ENCODE peak calls at places on chromosomes 5 and 9, in seven cellular contexts. One of them, this sample, is unnamed.

GRCh38 chr5:154475613-154476342 is 2.2 kb downstream of the HAND1 start:
- ATAC-seq in aorta: no peak
- ATAC-seq in heart left ventricle: no peak
- ATAC-seq in right lobe of liver: peak
- ATAC-seq in sciatic nerve: no peak
- ATAC-seq in lower lobe of right lung: no peak
- ATAC-seq in A549: no peak
- ATAC-seq in this sample: no peak

GRCh38 chr5:100818340-100818739 is 84.7 kb downstream of the ST8SIA4 start:
- ATAC-seq in aorta: no peak
- ATAC-seq in heart left ventricle: no peak
- ATAC-seq in right lobe of liver: no peak
- ATAC-seq in sciatic nerve: no peak
- ATAC-seq in lower lobe of right lung: no peak
- ATAC-seq in A549: no peak
- ATAC-seq in this sample: no peak

GRCh38 chr9:7756088-7756487 is 43.5 kb downstream of the DMAC1 start:
- ATAC-seq in aorta: no peak
- ATAC-seq in heart left ventricle: no peak
- ATAC-seq in right lobe of liver: no peak
- ATAC-seq in sciatic nerve: no peak
- ATAC-seq in lower lobe of right lung: no peak
- ATAC-seq in A549: no peak
- ATAC-seq in this sample: peak

GRCh38 chr5:86716121-86716520 is 98.4 kb downstream of the COX7C start:
- ATAC-seq in aorta: no peak
- ATAC-seq in heart left ventricle: no peak
- ATAC-seq in right lobe of liver: no peak
- ATAC-seq in sciatic nerve: no peak
- ATAC-seq in lower lobe of right lung: no peak
- ATAC-seq in A549: no peak
- ATAC-seq in this sample: no peak

GRCh38 chr5:6236858-6237481 is 141.4 kb downstream of the MED10 start:
- ATAC-seq in aorta: no peak
- ATAC-seq in heart left ventricle: no peak
- ATAC-seq in right lobe of liver: no peak
- ATAC-seq in sciatic nerve: no peak
- ATAC-seq in lower lobe of right lung: no peak
- ATAC-seq in A549: no peak
- ATAC-seq in this sample: no peak

GRCh38 chr5:89081360-89081759 is 198.4 kb upstream of the MEF2C start:
- ATAC-seq in aorta: no peak
- ATAC-seq in heart left ventricle: no peak
- ATAC-seq in right lobe of liver: no peak
- ATAC-seq in sciatic nerve: no peak
- ATAC-seq in lower lobe of right lung: no peak
- ATAC-seq in A549: no peak
- ATAC-seq in this sample: no peak

GRCh38 chr5:143533978-143534763 is 130.7 kb upstream of the NR3C1 start:
- ATAC-seq in aorta: no peak
- ATAC-seq in heart left ventricle: peak
- ATAC-seq in right lobe of liver: peak
- ATAC-seq in sciatic nerve: no peak
- ATAC-seq in lower lobe of right lung: no peak
- ATAC-seq in A549: no peak
- ATAC-seq in this sample: no peak

GRCh38 chr5:157611571-157612067 is 36.0 kb upstream of the ADAM19 start:
- ATAC-seq in aorta: no peak
- ATAC-seq in heart left ventricle: no peak
- ATAC-seq in right lobe of liver: no peak
- ATAC-seq in sciatic nerve: peak
- ATAC-seq in lower lobe of right lung: no peak
- ATAC-seq in A549: no peak
- ATAC-seq in this sample: peak

GRCh38 chr9:21871256-21871975 is 69.0 kb downstream of the MTAP start:
- ATAC-seq in aorta: no peak
- ATAC-seq in heart left ventricle: no peak
- ATAC-seq in right lobe of liver: no peak
- ATAC-seq in sciatic nerve: no peak
- ATAC-seq in lower lobe of right lung: no peak
- ATAC-seq in A549: no peak
- ATAC-seq in this sample: no peak

GRCh38 chr5:35656721-35657120 is 39.1 kb downstream of the SPEF2 start:
- ATAC-seq in aorta: no peak
- ATAC-seq in heart left ventricle: no peak
- ATAC-seq in right lobe of liver: no peak
- ATAC-seq in sciatic nerve: no peak
- ATAC-seq in lower lobe of right lung: no peak
- ATAC-seq in A549: no peak
- ATAC-seq in this sample: no peak

GRCh38 chr5:136228358-136228757 is 35.4 kb upstream of the SMIM32 start:
- ATAC-seq in aorta: no peak
- ATAC-seq in heart left ventricle: no peak
- ATAC-seq in right lobe of liver: no peak
- ATAC-seq in sciatic nerve: no peak
- ATAC-seq in lower lobe of right lung: no peak
- ATAC-seq in A549: no peak
- ATAC-seq in this sample: no peak

GRCh38 chr5:38237681-38238080 is 20.7 kb upstream of the EGFLAM start:
- ATAC-seq in aorta: no peak
- ATAC-seq in heart left ventricle: no peak
- ATAC-seq in right lobe of liver: no peak
- ATAC-seq in sciatic nerve: no peak
- ATAC-seq in lower lobe of right lung: no peak
- ATAC-seq in A549: no peak
- ATAC-seq in this sample: no peak

This sample was measured in activated T-helper 17 cell treated with anti-CD3 and anti-CD28 coated beads, Interleukin-2, amount 50 U/mL, for 72 hours.